ENCODE peak calls at places on chromosomes 13 and 19, in seven cellular contexts. S is HepG2, X is small intestine, N is left ventricle myocardium inferior, B is aorta, G is AG10803, Y is BJ. V is an unnamed sample.

GRCh38 chr19:45632468-45633196 is 6.6 kb downstream of the EML2 start:
- DNase-seq in N (peak), Y (no peak), B (peak), G (peak), S (no peak), X (peak), V (no peak)

GRCh38 chr19:35061583-35062373 is 20.3 kb downstream of the HPN start:
- DNase-seq in X (no peak), Y (no peak), S (no peak), N (no peak), G (peak), B (no peak), V (no peak)

GRCh38 chr19:32652893-32653625 is 21.9 kb downstream of the ANKRD27 start:
- DNase-seq in N (peak), X (peak), S (no peak), Y (no peak), G (peak), B (peak), V (no peak)

GRCh38 chr19:12940897-12941296 is 2.5 kb downstream of the CALR start:
- DNase-seq in N (no peak), G (no peak), S (no peak), Y (no peak), X (no peak), B (no peak), V (no peak)

GRCh38 chr19:49149652-49150105 is 5.5 kb downstream of the HRC start:
- DNase-seq in Y (no peak), X (peak), B (peak), G (peak), S (peak), N (peak), V (no peak)

GRCh38 chr13:103895835-103896520 is 829.8 kb upstream of the SLC10A2 start:
- DNase-seq in S (no peak), Y (no peak), N (no peak), G (no peak), X (no peak), B (no peak), V (no peak)

GRCh38 chr13:31898383-31899071 is 133.0 kb upstream of the FRY start:
- DNase-seq in S (no peak), B (no peak), X (no peak), N (no peak), G (no peak), Y (no peak), V (no peak)

GRCh38 chr19:50383852-50384684 is at the start of gene POLD1:
- DNase-seq in X (peak), G (peak), N (peak), Y (peak), B (peak), S (peak), V (peak)

GRCh38 chr13:113404366-113404722 is 40.4 kb upstream of the GRTP1 start:
- DNase-seq in N (no peak), Y (no peak), G (no peak), X (no peak), S (no peak), B (no peak), V (no peak)

GRCh38 chr13:114022309-114022669 is 48.4 kb upstream of the C13orf46 start:
- DNase-seq in S (no peak), B (peak), N (no peak), G (no peak), X (no peak), Y (no peak), V (no peak)

GRCh38 chr13:60431108-60431700 is 34.2 kb downstream of the TDRD3 start:
- DNase-seq in S (peak), B (no peak), N (no peak), X (peak), G (peak), Y (peak), V (no peak)

DNA sequence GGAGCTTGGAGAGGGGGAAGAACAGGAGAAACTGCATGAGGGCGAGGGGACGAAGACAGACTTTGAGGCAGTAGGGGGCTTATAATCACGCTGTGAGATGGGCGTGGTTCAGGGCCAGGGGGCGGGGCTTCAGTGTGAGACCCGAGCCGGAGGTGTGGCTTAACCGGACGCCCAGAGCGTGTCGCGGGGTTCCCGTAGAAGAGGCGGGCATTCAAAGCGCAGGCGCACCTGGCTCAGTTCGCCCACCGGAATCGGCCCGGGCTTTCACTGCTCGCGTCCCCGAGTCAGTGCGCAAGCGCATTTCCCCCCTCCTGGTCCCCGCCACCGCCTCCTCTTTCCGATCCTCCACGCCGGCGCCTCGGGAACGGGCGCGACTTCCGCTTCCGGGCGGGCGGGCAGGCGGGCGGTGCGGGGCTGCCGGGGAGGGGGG is 225 bp upstream of the ZNF865 start:
- DNase-seq in B (peak), S (peak), G (peak), Y (peak), N (peak), X (peak), V (peak)
- H3K4me3 ChIP-seq in B (peak), S (peak), G (peak), Y (peak), N (peak), X (peak), V (peak)

GRCh38 chr19:33685541-33685940 is 63.8 kb downstream of the CHST8 start:
- DNase-seq in X (no peak), Y (no peak), G (no peak), N (no peak), B (peak), S (no peak), V (no peak)
- H3K4me3 ChIP-seq in X (no peak), Y (no peak), G (no peak), N (no peak), B (no peak), S (no peak), V (no peak)

GRCh38 chr19:2983351-2984195 is 6.2 kb downstream of the TLE6 start:
- DNase-seq in X (no peak), S (no peak), N (peak), B (no peak), G (peak), Y (no peak), V (no peak)

GRCh38 chr19:2982983-2983350 is 5.6 kb downstream of the TLE6 start:
- DNase-seq in Y (peak), G (peak), B (peak), X (peak), N (peak), S (no peak), V (no peak)

GRCh38 chr19:2982556-2982955 is 5.2 kb downstream of the TLE6 start:
- DNase-seq in S (no peak), G (no peak), N (no peak), X (no peak), Y (no peak), B (no peak), V (no peak)

GRCh38 chr19:2981898-2982297 is 4.5 kb downstream of the TLE6 start:
- DNase-seq in B (no peak), G (no peak), N (no peak), X (no peak), Y (no peak), S (no peak), V (no peak)

DNA sequence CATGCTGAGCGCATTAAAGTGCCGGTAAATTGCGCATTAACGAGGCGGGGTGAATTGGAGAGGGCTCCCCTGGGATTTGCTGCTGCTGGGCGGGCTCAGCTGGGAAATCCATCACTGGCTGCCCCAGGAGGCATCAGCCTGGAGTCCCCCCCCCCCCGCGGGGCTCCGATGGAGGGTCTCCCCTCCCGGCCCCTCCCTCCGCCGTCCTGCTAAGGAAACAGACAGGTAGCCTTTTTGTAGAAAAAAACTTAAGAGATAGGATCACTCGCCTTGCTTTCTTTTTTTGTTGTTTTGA is 6.8 kb downstream of the TLE6 start:
- DNase-seq in N (no peak), G (peak), Y (no peak), B (peak), S (no peak), X (no peak), V (no peak)
- H3K4me3 ChIP-seq in N (peak), G (peak), Y (peak), B (no peak), S (peak), X (no peak), V (no peak)

GRCh38 chr19:8511573-8512101 is 2.3 kb downstream of the ZNF414 start:
- DNase-seq in S (no peak), B (no peak), G (no peak), Y (no peak), N (no peak), X (no peak), V (no peak)
- H3K4me3 ChIP-seq in S (no peak), B (no peak), G (no peak), Y (no peak), N (no peak), X (no peak), V (no peak)

DNA sequence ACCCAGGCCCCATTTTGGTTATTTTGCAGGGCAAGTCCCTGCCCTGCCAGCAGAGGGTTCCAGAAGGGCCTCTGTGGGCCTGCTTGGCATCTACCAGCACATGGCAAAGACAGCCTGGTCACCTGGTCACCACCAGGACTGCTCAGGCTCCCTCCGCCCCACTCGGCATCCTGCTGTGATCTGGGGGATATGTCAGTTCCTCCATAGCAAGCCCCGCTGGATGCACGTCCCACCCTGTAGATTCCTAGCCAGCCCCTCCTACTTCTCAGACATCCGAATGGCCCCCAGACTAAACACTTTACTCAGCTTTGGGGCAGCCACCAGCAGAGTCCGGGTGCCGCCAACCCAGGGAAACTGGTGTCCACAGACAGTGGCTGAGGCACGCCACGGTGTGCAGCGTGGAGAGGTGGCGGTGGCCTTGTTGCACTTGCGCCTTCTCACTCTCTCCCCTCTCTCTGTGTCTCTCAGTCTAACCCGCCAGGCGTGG is 31.8 kb upstream of the USE1 start:
- DNase-seq in X (no peak), Y (no peak), G (no peak), B (no peak), N (no peak), S (no peak), V (no peak)
- H3K4me3 ChIP-seq in X (no peak), Y (no peak), G (no peak), B (no peak), N (no peak), S (no peak), V (no peak)

DNA sequence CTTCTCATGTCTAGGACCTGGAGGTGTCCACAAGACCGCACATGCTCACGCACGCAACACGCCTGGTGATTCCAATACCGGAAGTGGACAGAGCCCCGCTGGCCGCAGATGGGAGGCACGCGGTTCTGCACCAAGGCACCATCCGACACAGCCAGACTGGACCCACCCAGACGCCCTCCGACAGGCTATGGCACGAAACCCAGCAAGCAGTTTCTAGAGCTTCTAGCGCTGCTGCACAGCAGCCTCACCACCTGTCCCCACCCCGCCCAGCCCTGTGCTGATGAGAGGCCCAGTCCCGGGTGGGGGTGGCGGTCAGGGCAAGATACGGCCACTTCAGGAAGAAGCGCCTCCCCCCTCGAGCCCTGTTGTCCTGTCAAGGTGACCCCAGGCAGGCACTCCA is 11.4 kb downstream of the LSM4 start:
- DNase-seq in N (no peak), G (no peak), B (no peak), Y (no peak), X (peak), S (no peak), V (no peak)
- H3K4me3 ChIP-seq in N (no peak), G (no peak), B (no peak), Y (no peak), X (no peak), S (no peak), V (no peak)

GRCh38 chr19:2574971-2575630 is 99.2 kb downstream of the GADD45B start:
- DNase-seq in Y (no peak), N (no peak), G (no peak), B (peak), S (no peak), X (no peak), V (no peak)
- H3K4me3 ChIP-seq in Y (no peak), N (no peak), G (no peak), B (no peak), S (no peak), X (no peak), V (no peak)

DNA sequence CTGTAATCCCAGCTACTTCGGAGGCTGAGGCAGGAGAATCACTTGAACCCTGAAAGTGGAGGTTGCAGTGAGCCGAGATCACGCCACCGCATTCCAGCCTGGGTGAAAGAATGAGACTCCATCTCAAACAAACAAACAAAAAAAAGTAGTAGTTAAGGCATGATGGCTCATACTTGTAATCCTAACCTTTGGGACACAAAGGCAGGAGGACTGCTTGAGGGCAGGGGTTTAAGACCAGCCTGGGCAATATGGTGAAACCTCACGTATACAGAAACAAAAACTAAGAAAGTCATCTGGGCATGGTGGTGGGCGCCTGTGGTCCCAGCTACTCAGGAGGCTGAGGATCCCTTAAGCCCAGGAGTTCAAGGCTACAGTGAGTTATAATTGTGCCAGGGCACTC is 1.8 kb downstream of the DNMT1 start:
- DNase-seq in N (no peak), B (no peak), S (no peak), Y (no peak), G (no peak), X (no peak), V (no peak)
- H3K4me3 ChIP-seq in N (no peak), B (no peak), S (peak), Y (no peak), G (no peak), X (no peak), V (no peak)